ENCODE peak calls at places on chromosomes 3 and 15, in four cellular contexts. V is GM10248, H is epithelial cell of esophagus, P is astrocyte of the spinal cord. O is an unnamed sample.

GRCh38 chr3:8647137-8647970 is 2.8 kb upstream of the SSUH2 start:
- DNase-seq in P (no peak), H (no peak), V (no peak), O (no peak)

GRCh38 chr3:147412917-147413711 is 3.9 kb downstream of the ZIC1 start:
- DNase-seq in P (peak; percentile 27), V (no peak), H (no peak), O (no peak)

GRCh38 chr3:139418144-139418543 is 28.7 kb upstream of the COPB2 start:
- DNase-seq in H (peak; percentile 47), V (no peak), P (no peak), O (peak; percentile 67)

GRCh38 chr15:40737048-40737447 is 18.0 kb downstream of the RMDN3 start:
- DNase-seq in P (no peak), V (no peak), H (no peak), O (no peak)

GRCh38 chr3:52829482-52829881 is 990 bp downstream of the ITIH4 start:
- DNase-seq in H (no peak), V (no peak), P (no peak), O (no peak)

GRCh38 chr15:67127334-67127664 is 61.9 kb downstream of the SMAD3 start:
- DNase-seq in P (no peak), H (peak; percentile 98), V (no peak), O (peak; percentile 90)

GRCh38 chr3:171419457-171419856 is 40.7 kb downstream of the TNIK start:
- DNase-seq in V (no peak), P (no peak), H (no peak), O (no peak)

GRCh38 chr3:65177879-65178484 is 490.2 kb upstream of the ADAMTS9 start:
- DNase-seq in V (no peak), P (peak; percentile 36), H (no peak), O (peak; percentile 57)

GRCh38 chr3:131386429-131386926 is 4.9 kb downstream of the NUDT16 start:
- DNase-seq in H (no peak), P (peak; percentile 21), V (no peak), O (no peak)

GRCh38 chr3:48411606-48412374 is 18.1 kb downstream of the PLXNB1 start:
- DNase-seq in P (no peak), H (no peak), V (no peak), O (no peak)

GRCh38 chr15:100831466-100831865 is 48.2 kb upstream of the ALDH1A3 start:
- DNase-seq in P (no peak), V (no peak), H (peak; percentile 77), O (no peak)

GRCh38 chr15:74314897-74315438 is 52.5 kb downstream of the CYP11A1 start:
- DNase-seq in V (no peak), P (peak; percentile 60), H (no peak), O (no peak)

GRCh38 chr15:29451201-29451781 is 181.7 kb upstream of the NSMCE3 start:
- DNase-seq in H (no peak), V (no peak), P (no peak), O (no peak)

GRCh38 chr3:72977060-72977459 is 19.6 kb upstream of the PPP4R2 start:
- DNase-seq in P (no peak), V (peak; percentile 28), H (peak; percentile 30), O (no peak)
- TF ChIP-seq CTCF in P (no peak), V (no peak), H (no peak), O (no peak)

GRCh38 chr3:30135190-30135589 is 471.2 kb upstream of the TGFBR2 start:
- DNase-seq in V (no peak), H (no peak), P (no peak), O (no peak)
- TF ChIP-seq CTCF in V (no peak), H (no peak), P (peak; percentile 11), O (no peak)

GRCh38 chr15:69358850-69359249 is 55.3 kb upstream of the KIF23 start:
- DNase-seq in P (no peak), H (no peak), V (no peak), O (no peak)
- TF ChIP-seq CTCF in P (no peak), H (no peak), V (no peak), O (no peak)

DNA sequence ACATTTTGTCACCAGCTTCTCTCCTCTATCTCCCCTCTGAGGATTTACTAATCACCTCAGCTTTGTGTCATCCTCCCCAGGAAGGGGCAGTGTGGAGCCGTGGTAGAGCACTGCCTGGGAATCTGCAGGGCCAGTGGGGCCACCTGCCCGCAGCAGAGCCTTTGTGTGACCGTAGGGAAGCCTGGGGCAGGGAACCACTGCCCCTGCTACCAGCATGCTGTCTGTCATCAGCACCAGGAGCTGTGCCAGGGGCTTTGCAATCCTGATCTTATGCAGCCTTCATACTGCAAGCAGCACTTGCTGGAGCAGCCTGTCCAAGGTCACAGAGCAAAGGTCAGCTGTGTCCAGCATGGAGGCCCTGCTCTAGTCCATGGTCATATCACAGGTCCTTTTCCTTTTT is 170.2 kb upstream of the IL12A start:
- DNase-seq in P (no peak), V (no peak), H (no peak), O (no peak)
- TF ChIP-seq CTCF in P (peak; percentile 25), V (no peak), H (no peak), O (no peak)

GRCh38 chr3:141370065-141370533 is 1.8 kb downstream of the ZBTB38 start:
- DNase-seq in P (peak; percentile 92), V (peak; percentile 77), H (peak; percentile 82), O (peak; percentile 46)
- TF ChIP-seq CTCF in P (peak; percentile 46), V (peak; percentile 50), H (peak; percentile 7), O (no peak)

O was measured in mammary epithelial cell.